ENCODE peak calls at places on chromosomes 6 and 20, in seven cellular contexts. U is hepatocyte, N is cardiac muscle cell, P is breast epithelium, Q is dorsolateral prefrontal cortex, I is IMR-90, T is brain microvascular endothelial cell. H is an unnamed sample.

GRCh38 chr6:49618257-49618656 is 18.4 kb downstream of the RHAG start:
- DNase-seq in P (no peak), Q (no peak), N (no peak), U (no peak), T (no peak), I (no peak), H (no peak)

GRCh38 chr6:162271922-162272321 is 455.6 kb downstream of the PRKN start:
- DNase-seq in T (no peak), N (peak; percentile 27), I (no peak), U (no peak), Q (no peak), P (no peak), H (no peak)

GRCh38 chr20:64185276-64185900 is 21.1 kb downstream of the MYT1 start:
- DNase-seq in Q (no peak), T (no peak), U (no peak), P (no peak), I (no peak), N (no peak), H (no peak)

GRCh38 chr20:4076671-4077070 is 61.3 kb upstream of the RNF24 start:
- DNase-seq in T (peak; percentile 57), I (peak; percentile 95), P (no peak), N (no peak), Q (no peak), U (no peak), H (no peak)

GRCh38 chr20:1890469-1891262 is 4.5 kb upstream of the SIRPA start:
- DNase-seq in T (no peak), Q (no peak), P (peak; percentile 59), U (no peak), I (no peak), N (no peak), H (peak; percentile 76)

GRCh38 chr6:17179246-17180073 is 77.6 kb downstream of the STMND1 start:
- DNase-seq in Q (no peak), U (no peak), T (peak; percentile 56), P (no peak), I (peak; percentile 68), N (no peak), H (no peak)

GRCh38 chr20:44586289-44586911 is 4.0 kb downstream of the PKIG start:
- DNase-seq in P (no peak), I (no peak), U (no peak), N (no peak), Q (no peak), T (no peak), H (no peak)

GRCh38 chr6:111565316-111566221 is 40.1 kb downstream of the TRAF3IP2 start:
- DNase-seq in T (no peak), U (peak; percentile 32), P (no peak), N (no peak), Q (no peak), I (no peak), H (no peak)

GRCh38 chr6:142455957-142456589 is 154.3 kb downstream of the ADGRG6 start:
- DNase-seq in T (no peak), U (no peak), N (no peak), Q (no peak), I (no peak), P (no peak), H (no peak)

GRCh38 chr6:113464536-113464935 is 392.6 kb upstream of the MARCKS start:
- DNase-seq in P (no peak), U (no peak), I (no peak), Q (no peak), N (no peak), T (no peak), H (no peak)

GRCh38 chr6:13427838-13428527 is 59.4 kb downstream of the GFOD1 start:
- DNase-seq in P (no peak), I (no peak), U (no peak), N (peak; percentile 48), T (no peak), Q (no peak), H (no peak)

DNA sequence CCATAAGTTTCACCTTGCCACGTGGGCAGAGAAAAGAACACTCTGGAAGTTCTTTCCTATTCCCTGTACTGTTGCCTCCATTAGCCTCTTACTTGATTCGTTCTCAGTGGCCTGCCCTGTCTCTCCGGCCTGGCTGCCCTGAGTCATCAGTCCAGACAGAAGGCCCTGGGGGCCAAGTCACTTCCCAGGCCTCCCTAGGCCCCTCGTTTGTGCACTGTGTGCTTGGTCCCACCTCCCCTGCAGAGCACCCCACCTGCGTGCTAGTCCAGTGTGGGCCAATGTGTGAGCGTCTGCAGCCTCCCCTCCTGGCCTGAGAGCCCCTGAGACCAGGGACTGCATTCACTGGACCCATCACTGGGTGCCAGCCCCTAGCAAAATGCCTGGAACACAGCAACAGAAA is 191.2 kb upstream of the RREB1 start:
- DNase-seq in I (no peak), P (no peak), U (no peak), N (no peak), Q (no peak), T (no peak), H (no peak)
- H3K27ac ChIP-seq in I (no peak overlapping the region), P (peak overlapping the region; percentile 79), U (peak overlapping the region; percentile 67), N (no peak overlapping the region), Q (no peak overlapping the region), T (no peak overlapping the region), H (no peak overlapping the region)

DNA sequence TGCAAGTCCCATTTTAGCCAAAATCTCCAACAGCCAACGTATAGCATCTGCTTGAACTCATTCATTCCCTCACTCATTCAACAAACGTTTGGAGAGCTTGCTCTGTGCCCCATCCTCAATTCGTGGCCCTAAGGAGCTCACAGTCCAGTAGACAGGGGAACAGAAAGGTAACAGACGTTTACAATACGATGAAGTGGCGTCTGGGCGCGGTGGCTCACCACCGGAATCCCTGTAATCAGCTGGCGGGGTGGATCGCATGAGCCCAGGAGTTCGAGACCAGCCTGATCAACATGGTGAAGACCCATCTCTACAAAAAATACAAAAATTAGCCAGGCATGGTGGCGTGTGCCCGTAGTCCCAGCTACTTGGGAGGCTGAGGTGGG is 790 bp upstream of the E2F1 start:
- DNase-seq in P (no peak), Q (no peak), N (no peak), T (no peak), I (no peak), U (no peak), H (no peak)
- H3K27ac ChIP-seq in P (peak overlapping the region; percentile 45), Q (peak overlapping the region; percentile 98), N (no peak overlapping the region), T (peak overlapping the region; percentile 64), I (no peak overlapping the region), U (no peak overlapping the region), H (peak overlapping the region; percentile 97)

GRCh38 chr20:23047738-23048214 is 1.7 kb downstream of the THBD start:
- DNase-seq in T (no peak), P (no peak), Q (no peak), I (no peak), N (no peak), U (no peak), H (no peak)
- H3K27ac ChIP-seq in T (no peak overlapping the region), P (peak overlapping the region; percentile 90), Q (no peak overlapping the region), I (no peak overlapping the region), N (no peak overlapping the region), U (no peak overlapping the region), H (no peak overlapping the region)

GRCh38 chr6:156954781-156955180 is 177.6 kb downstream of the ARID1B start:
- DNase-seq in P (no peak), T (no peak), U (no peak), N (no peak), Q (no peak), I (no peak), H (no peak)
- H3K27ac ChIP-seq in P (peak overlapping the region; percentile 76), T (no peak overlapping the region), U (peak overlapping the region; percentile 60), N (no peak overlapping the region), Q (no peak overlapping the region), I (peak overlapping the region; percentile 59), H (no peak overlapping the region)

DNA sequence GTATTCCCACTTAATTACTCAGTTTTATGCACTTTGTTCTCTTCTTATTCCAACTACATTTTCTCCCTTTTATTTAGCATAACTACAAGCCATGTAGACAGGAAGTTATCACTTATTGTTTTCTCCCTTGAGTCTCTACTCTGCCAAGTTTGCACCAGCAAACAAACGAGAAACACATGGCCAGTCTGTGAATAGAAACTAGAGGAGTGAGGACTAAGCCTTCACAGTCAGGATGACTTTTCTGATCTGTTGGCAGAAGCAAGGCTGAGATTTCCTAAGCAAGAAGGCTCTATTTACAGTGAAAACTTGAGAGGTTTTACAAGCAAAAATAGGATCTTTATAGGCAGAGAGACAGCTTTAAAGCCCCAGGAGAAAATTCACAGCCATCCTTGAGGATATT is 69.8 kb upstream of the TINAG start:
- DNase-seq in N (peak; percentile 23), U (peak; percentile 29), T (no peak), I (peak; percentile 39), P (no peak), Q (no peak), H (no peak)
- H3K27ac ChIP-seq in N (peak overlapping the region; percentile 17), U (no peak overlapping the region), T (no peak overlapping the region), I (no peak overlapping the region), P (no peak overlapping the region), Q (peak overlapping the region; percentile 53), H (no peak overlapping the region)

DNA sequence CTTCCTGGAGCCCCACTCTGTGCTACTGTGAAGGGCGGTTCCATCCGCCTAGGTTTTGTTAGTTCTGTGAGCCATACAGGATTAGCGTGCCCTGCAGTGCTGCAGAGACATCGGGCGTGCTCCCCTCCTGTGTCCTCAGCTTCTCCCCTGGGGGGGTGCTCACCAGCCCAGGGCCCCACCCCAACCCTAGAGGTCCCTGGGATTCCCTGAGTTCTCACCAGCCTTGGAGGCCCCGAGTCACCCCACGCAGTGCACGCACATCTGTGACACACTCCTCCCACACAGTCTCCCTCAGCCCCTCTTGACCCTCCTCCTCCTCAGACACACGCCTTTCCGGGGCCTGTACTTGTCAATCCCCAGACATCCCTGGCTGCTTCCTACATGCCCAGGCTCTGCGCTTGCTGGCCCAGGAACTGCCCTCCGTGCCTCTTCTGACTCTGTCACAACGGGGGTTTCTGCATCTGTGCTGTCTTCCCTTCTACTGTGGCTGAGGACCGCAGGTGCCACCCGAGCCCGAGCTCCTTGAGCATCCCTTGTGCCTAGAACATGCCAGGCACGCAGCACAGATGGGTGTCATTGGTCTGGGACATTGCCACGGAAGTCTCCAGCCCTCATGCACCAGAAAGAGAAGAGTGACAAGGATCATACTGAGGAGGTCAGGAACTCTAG is 123.2 kb upstream of the RPS6KA2 start:
- DNase-seq in N (no peak), U (no peak), T (no peak), I (peak; percentile 13), Q (no peak), P (no peak), H (no peak)
- H3K27ac ChIP-seq in N (no peak overlapping the region), U (no peak overlapping the region), T (no peak overlapping the region), I (no peak overlapping the region), Q (no peak overlapping the region), P (no peak overlapping the region), H (no peak overlapping the region)

DNA sequence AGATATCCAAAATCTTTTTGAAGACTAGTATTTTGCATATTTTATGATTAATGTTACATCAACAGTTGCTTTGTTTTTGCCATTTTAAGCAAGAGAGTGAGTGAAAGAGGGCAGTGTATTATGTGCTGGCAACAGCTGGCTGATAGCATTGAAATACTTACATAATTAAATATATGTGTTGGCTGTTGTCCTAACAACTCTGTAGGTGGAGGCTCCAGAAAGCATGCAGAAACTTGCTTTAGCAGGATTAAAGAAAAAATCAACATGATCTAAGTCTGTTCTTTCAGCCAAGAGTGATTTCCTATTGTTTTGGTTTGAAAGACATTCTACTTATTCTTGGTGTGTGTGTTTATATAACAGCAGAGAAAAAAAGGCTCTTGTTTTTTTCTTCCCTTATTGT is 127.5 kb downstream of the CDKAL1 start:
- DNase-seq in Q (no peak), N (no peak), I (peak; percentile 50), P (no peak), T (no peak), U (no peak), H (no peak)
- H3K27ac ChIP-seq in Q (peak overlapping the region; percentile 35), N (no peak overlapping the region), I (no peak overlapping the region), P (no peak overlapping the region), T (no peak overlapping the region), U (no peak overlapping the region), H (no peak overlapping the region)

H was measured in substantia nigra.